ENCODE peak calls at places on chromosomes 2 and 18, in six cellular contexts. R is activated CD4-positive, alpha-beta T cell treated with anti-CD3 and anti-CD28 coated beads, Interleukin-2, amount 50 U/mL, for 24 hours; O is spleen; P is Ammon's horn; Y is NCI-H146; B is T-cell. A is an unnamed sample.

GRCh38 chr2:69177063-69177771 is 164.2 kb downstream of the ANTXR1 start:
- DNase-seq in R (no peak), O (no peak), P (peak), Y (no peak), B (no peak), A (no peak)

GRCh38 chr18:3466051-3466450 is 16.1 kb downstream of the TGIF1 start:
- DNase-seq in R (no peak), O (no peak), P (no peak), Y (no peak), B (no peak), A (no peak)

GRCh38 chr2:178309541-178309940 is 115.2 kb downstream of the OSBPL6 start:
- DNase-seq in R (no peak), O (no peak), P (no peak), Y (no peak), B (no peak), A (no peak)

GRCh38 chr2:70949086-70949485 is 13.4 kb downstream of the ATP6V1B1 start:
- DNase-seq in R (no peak), O (no peak), P (no peak), Y (no peak), B (no peak), A (no peak)

GRCh38 chr18:48929951-48930713 is 20.6 kb downstream of the SMAD7 start:
- DNase-seq in R (no peak), O (no peak), P (no peak), Y (no peak), B (no peak), A (no peak)

GRCh38 chr2:62152000-62152399 is 43.9 kb upstream of the B3GNT2 start:
- DNase-seq in R (no peak), O (no peak), P (no peak), Y (no peak), B (no peak), A (no peak)

GRCh38 chr2:70939001-70939846 is 3.5 kb downstream of the ATP6V1B1 start:
- DNase-seq in R (no peak), O (no peak), P (no peak), Y (peak), B (peak), A (no peak)

GRCh38 chr18:42578781-42579180 is 536.7 kb downstream of the RIT2 start:
- DNase-seq in R (no peak), O (no peak), P (no peak), Y (no peak), B (no peak), A (no peak)

GRCh38 chr2:7017621-7018260 is 100.5 kb downstream of the RNF144A start:
- DNase-seq in R (no peak), O (no peak), P (no peak), Y (peak), B (no peak), A (no peak)

GRCh38 chr2:70258532-70258875 is 567 bp downstream of the PCYOX1 start:
- DNase-seq in R (no peak), O (peak), P (peak), Y (peak), B (no peak), A (no peak)

GRCh38 chr2:2619995-2620394 is 288.9 kb upstream of the MYT1L start:
- DNase-seq in R (no peak), O (no peak), P (no peak), Y (no peak), B (no peak), A (no peak)

GRCh38 chr18:75068682-75069435 is 140.1 kb downstream of the PTGR3 start:
- DNase-seq in R (no peak), O (no peak), P (no peak), Y (no peak), B (no peak), A (no peak)

GRCh38 chr2:61671561-61672315 is 133.6 kb upstream of the XPO1 start:
- DNase-seq in R (no peak), O (no peak), P (peak), Y (no peak), B (no peak), A (no peak)

GRCh38 chr2:133421516-133422324 is 146.5 kb downstream of the NCKAP5 start:
- DNase-seq in R (no peak), O (no peak), P (peak), Y (no peak), B (no peak), A (no peak)

GRCh38 chr18:42929857-42930256 is 185.6 kb downstream of the RIT2 start:
- DNase-seq in R (no peak), O (no peak), P (no peak), Y (no peak), B (no peak), A (no peak)

GRCh38 chr2:233799087-233799665 is 21.0 kb downstream of the MROH2A start:
- DNase-seq in R (no peak), O (peak), P (no peak), Y (no peak), B (peak), A (peak)